ENCODE peak calls at places on chromosome 17, in four cellular contexts. W is SK-N-SH, O is HepG2, E is GM12878. K is an unnamed sample.

GRCh38 chr17:60729854-60730253 is 52.2 kb downstream of the BCAS3 start:
- DNase-seq in W (no peak), O (peak), E (no peak), K (no peak)

GRCh38 chr17:44219636-44220210 is at the start of gene UBTF:
- DNase-seq in W (peak), O (peak), E (no peak), K (no peak)

GRCh38 chr17:18968945-18969887 is 17.3 kb downstream of the SLC5A10 start:
- DNase-seq in W (no peak), O (no peak), E (no peak), K (no peak)

GRCh38 chr17:19578545-19578944 is 44.9 kb downstream of the SLC47A1 start:
- DNase-seq in W (peak), O (no peak), E (no peak), K (no peak)

GRCh38 chr17:333626-334396 is 18.8 kb downstream of the RPH3AL start:
- DNase-seq in W (peak), O (no peak), E (no peak), K (no peak)

GRCh38 chr17:74870512-74870911 is 2.3 kb downstream of the FDXR start:
- DNase-seq in W (no peak), O (peak), E (no peak), K (no peak)

GRCh38 chr17:75980188-75981018 is 1.4 kb downstream of the TEN1 start:
- DNase-seq in W (no peak), O (no peak), E (no peak), K (no peak)

GRCh38 chr17:61387511-61388305 is 11.9 kb upstream of the TBX2 start:
- DNase-seq in W (no peak), O (no peak), E (no peak), K (no peak)

GRCh38 chr17:78384479-78385175 is 6.2 kb downstream of the PGS1 start:
- DNase-seq in W (no peak), O (no peak), E (no peak), K (no peak)

GRCh38 chr17:66633322-66633965 is 201.5 kb upstream of the CACNG5 start:
- DNase-seq in W (no peak), O (no peak), E (no peak), K (no peak)

GRCh38 chr17:78307887-78308633 is 51.8 kb downstream of the SOCS3 start:
- DNase-seq in W (peak), O (peak), E (no peak), K (no peak)

GRCh38 chr17:56737741-56738161 is 96.0 kb downstream of the C17orf67 start:
- DNase-seq in W (no peak), O (no peak), E (no peak), K (no peak)

GRCh38 chr17:64572682-64573154 is 65.9 kb downstream of the CEP95 start:
- DNase-seq in W (no peak), O (peak), E (no peak), K (no peak)

GRCh38 chr17:44362964-44363612 is 565 bp downstream of the FAM171A2 start:
- DNase-seq in W (peak), O (no peak), E (no peak), K (no peak)

GRCh38 chr17:80319262-80319998 is 58.8 kb downstream of the RNF213 start:
- DNase-seq in W (no peak), O (no peak), E (no peak), K (no peak)

GRCh38 chr17:77495575-77495974 is 354.8 kb downstream of the SEC14L1 start:
- DNase-seq in W (peak), O (no peak), E (no peak), K (no peak)

GRCh38 chr17:48175692-48176450 is 68.3 kb downstream of the SNX11 start:
- DNase-seq in W (no peak), O (no peak), E (no peak), K (no peak)

GRCh38 chr17:64277831-64278562 is 14.9 kb upstream of the TEX2 start:
- DNase-seq in W (no peak), O (no peak), E (no peak), K (no peak)

GRCh38 chr17:4004517-4005295 is 40.5 kb upstream of the ATP2A3 start:
- DNase-seq in W (peak), O (peak), E (peak), K (peak)

GRCh38 chr17:43641416-43641815 is 20.3 kb downstream of the MEOX1 start:
- DNase-seq in W (no peak), O (no peak), E (no peak), K (no peak)

GRCh38 chr17:61164517-61164916 is 235.1 kb upstream of the TBX2 start:
- DNase-seq in W (no peak), O (no peak), E (no peak), K (no peak)

GRCh38 chr17:19384723-19385391 is 2.1 kb downstream of the MFAP4 start:
- DNase-seq in W (peak), O (no peak), E (no peak), K (no peak)

GRCh38 chr17:67178555-67178954 is 66.4 kb downstream of the HELZ start:
- DNase-seq in W (no peak), O (no peak), E (no peak), K (no peak)

GRCh38 chr17:6786618-6787017 is 10.6 kb downstream of the FBXO39 start:
- DNase-seq in W (no peak), O (no peak), E (no peak), K (no peak)

GRCh38 chr17:78838574-78839005 is 2.0 kb downstream of the USP36 start:
- DNase-seq in W (no peak), O (peak), E (no peak), K (no peak)

GRCh38 chr17:12790806-12791148 is 1.5 kb downstream of the ARHGAP44 start:
- DNase-seq in W (no peak), O (no peak), E (no peak), K (no peak)

GRCh38 chr17:81821147-81821546 is 11.9 kb downstream of the MCRIP1 start:
- DNase-seq in W (no peak), O (no peak), E (no peak), K (no peak)

GRCh38 chr17:72110231-72110952 is 10.4 kb upstream of the SOX9 start:
- DNase-seq in W (no peak), O (no peak), E (no peak), K (no peak)

GRCh38 chr17:29619251-29619650 is 3.5 kb downstream of the CORO6 start:
- DNase-seq in W (peak), O (no peak), E (no peak), K (no peak)

GRCh38 chr17:1485748-1486376 is 6.6 kb downstream of the MYO1C start:
- DNase-seq in W (peak), O (no peak), E (no peak), K (no peak)

DNA sequence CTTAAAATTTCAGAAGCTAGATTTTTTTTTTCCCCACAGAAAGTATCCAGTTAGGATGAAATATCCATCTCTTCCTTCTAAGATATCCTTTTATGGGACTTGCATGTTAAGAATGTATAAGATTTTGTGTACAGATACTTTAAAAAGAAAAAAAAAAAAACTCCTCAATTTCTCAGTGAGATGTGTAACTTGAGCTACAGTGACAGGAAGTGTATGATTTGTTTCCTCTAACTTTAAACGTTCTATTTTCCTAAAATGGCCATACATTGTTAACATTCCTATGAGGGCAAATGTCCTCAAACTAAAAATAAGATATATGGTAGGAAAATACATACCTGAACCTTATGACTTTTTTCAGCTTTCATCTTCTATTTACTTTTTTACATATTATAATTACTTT is 8.9 kb downstream of the FBXO47 start:
- DNase-seq in W (no peak), O (no peak), E (no peak), K (no peak)
- TF ChIP-seq ZBTB33 in W (no peak), O (no peak), E (no peak), K (no peak)

DNA sequence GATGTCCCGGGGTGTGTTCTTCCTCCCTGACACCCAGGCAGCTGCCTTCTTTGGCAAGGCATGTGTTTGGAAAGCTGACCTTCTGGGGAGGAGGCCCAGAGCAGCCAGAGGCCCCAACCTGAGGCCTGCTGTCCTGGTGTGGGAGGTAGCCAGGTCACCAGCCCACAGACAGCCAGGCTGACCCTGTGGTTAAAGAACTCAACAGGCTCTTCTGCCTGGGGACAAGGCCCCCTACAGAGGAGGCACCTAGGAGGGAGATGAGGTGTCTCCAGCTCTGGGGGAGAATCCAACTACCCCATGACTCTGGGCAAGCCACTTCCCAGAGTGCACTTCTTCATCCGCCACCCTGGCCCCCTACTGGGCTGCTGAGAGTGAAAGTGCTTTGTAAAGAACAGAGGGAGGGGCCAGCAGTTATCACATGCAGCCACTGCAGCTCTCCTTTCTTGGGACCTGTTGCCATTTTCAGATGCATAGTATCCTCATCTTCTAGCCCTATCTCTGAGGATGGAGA is 13.1 kb upstream of the SREBF1 start:
- DNase-seq in W (peak), O (peak), E (peak), K (no peak)
- TF ChIP-seq ZBTB33 in W (no peak), O (peak), E (peak), K (no peak)

GRCh38 chr17:50047083-50047482 is 8.8 kb upstream of the ITGA3 start:
- DNase-seq in W (no peak), O (no peak), E (no peak), K (no peak)

GRCh38 chr17:50046667-50047066 is 9.2 kb upstream of the ITGA3 start:
- DNase-seq in W (no peak), O (no peak), E (no peak), K (no peak)

GRCh38 chr17:50048146-50048720 is 7.7 kb upstream of the ITGA3 start:
- DNase-seq in W (no peak), O (no peak), E (no peak), K (no peak)

GRCh38 chr17:50048988-50049387 is 6.9 kb upstream of the ITGA3 start:
- DNase-seq in W (no peak), O (no peak), E (no peak), K (no peak)

GRCh38 chr17:50047488-50048126 is 8.3 kb upstream of the ITGA3 start:
- DNase-seq in W (no peak), O (no peak), E (no peak), K (no peak)
- TF ChIP-seq ZBTB33 in W (peak), O (no peak), E (no peak), K (no peak)

GRCh38 chr17:33292184-33292980 is 713 bp downstream of the ASIC2 start:
- DNase-seq in W (peak), O (no peak), E (no peak), K (no peak)
- TF ChIP-seq ZBTB33 in W (no peak), O (no peak), E (no peak), K (no peak)

DNA sequence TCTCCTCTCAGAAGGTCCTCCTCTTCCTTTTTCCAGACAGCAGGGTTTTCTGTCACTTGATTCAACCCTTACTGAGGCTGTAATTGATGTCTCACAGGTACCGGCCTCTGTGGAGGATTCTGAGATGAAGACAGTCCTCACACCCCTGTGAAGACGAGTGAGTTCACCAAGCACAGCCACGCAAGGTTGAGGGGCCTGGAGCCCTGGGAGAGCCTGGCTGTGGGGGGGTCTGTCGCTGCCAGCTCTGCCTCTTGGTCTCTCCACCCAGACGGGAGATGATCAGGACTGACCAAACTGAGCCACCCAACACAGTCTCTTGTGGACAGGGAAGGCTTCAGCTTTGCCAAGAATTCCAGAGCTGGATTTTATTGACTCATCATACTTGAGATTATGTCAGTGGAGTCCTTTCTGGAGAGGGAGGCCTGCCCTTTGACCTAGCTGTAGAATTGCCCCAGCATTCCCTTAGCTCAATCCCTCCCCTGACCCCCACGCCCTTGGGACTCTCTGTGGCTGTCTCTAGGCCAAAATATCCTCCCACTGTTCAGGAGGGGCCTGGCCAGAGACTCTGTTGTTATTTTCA is 51.1 kb upstream of the CRHR1 start:
- DNase-seq in W (no peak), O (no peak), E (no peak), K (no peak)
- TF ChIP-seq ZBTB33 in W (no peak), O (no peak), E (no peak), K (no peak)